ENCODE peak calls at places on chromosomes 1 and 21, in six cellular contexts. U is trophoblast cell; C is CD8-positive, alpha-beta memory T cell; S is mesendoderm; V is neuronal stem cell; W is CD4-positive, alpha-beta memory T cell. L is an unnamed sample.

GRCh38 chr1:26533951-26534514 is 4.5 kb downstream of the RPS6KA1 start:
- DNase-seq in U (no peak), S (no peak), W (no peak), V (no peak), C (no peak), L (no peak)

GRCh38 chr1:195886000-195886399 is 722.2 kb downstream of the KCNT2 start:
- DNase-seq in W (no peak), C (no peak), S (peak), U (no peak), V (no peak), L (no peak)

GRCh38 chr1:26874896-26875295 is 11.9 kb downstream of the SFN start:
- DNase-seq in W (no peak), V (peak), U (no peak), S (peak), C (no peak), L (no peak)

GRCh38 chr1:49686107-49686506 is 337.6 kb downstream of the AGBL4 start:
- DNase-seq in W (no peak), C (no peak), V (no peak), S (peak), U (no peak), L (peak)

GRCh38 chr1:248897412-248898337 is 8.4 kb upstream of the PGBD2 start:
- DNase-seq in U (no peak), C (no peak), S (no peak), W (no peak), V (no peak), L (no peak)

GRCh38 chr1:239805888-239806772 is 285.6 kb upstream of the FMN2 start:
- DNase-seq in S (no peak), V (no peak), C (no peak), W (no peak), U (no peak), L (no peak)

GRCh38 chr1:42973799-42974198 is 15.1 kb upstream of the SLC2A1 start:
- DNase-seq in W (no peak), C (no peak), U (no peak), V (no peak), S (no peak), L (no peak)

GRCh38 chr21:17819878-17820232 is 699 bp upstream of the C21orf91 start:
- DNase-seq in W (no peak), C (no peak), V (no peak), S (peak), U (no peak), L (no peak)

GRCh38 chr1:39919545-39919944 is 17.8 kb upstream of the MYCL start:
- DNase-seq in C (peak), S (peak), U (peak), W (peak), V (peak), L (peak)

GRCh38 chr1:32239335-32239734 is 7.7 kb upstream of the FAM167B start:
- DNase-seq in C (no peak), W (no peak), V (no peak), U (no peak), S (no peak), L (no peak)

GRCh38 chr1:10867138-10867721 is 70.8 kb upstream of the CASZ1 start:
- DNase-seq in U (peak), V (peak), C (peak), S (peak), W (peak), L (no peak)

GRCh38 chr21:28357743-28358142 is 634.9 kb downstream of the LTN1 start:
- DNase-seq in C (no peak), U (no peak), S (no peak), V (no peak), W (no peak), L (no peak)

GRCh38 chr1:192263436-192263835 is 53.4 kb upstream of the RGS21 start:
- DNase-seq in W (no peak), S (no peak), U (no peak), C (no peak), V (no peak), L (peak)

GRCh38 chr1:1181129-1181937 is 7.7 kb downstream of the TTLL10 start:
- DNase-seq in C (peak), V (no peak), W (no peak), S (no peak), U (no peak), L (no peak)

GRCh38 chr1:24535021-24535424 is 20.9 kb upstream of the NCMAP start:
- DNase-seq in U (no peak), C (peak), V (no peak), S (no peak), W (peak), L (no peak)

GRCh38 chr1:246680180-246680579 is 44.0 kb upstream of the SCCPDH start:
- DNase-seq in W (no peak), U (no peak), S (no peak), V (no peak), C (no peak), L (no peak)

GRCh38 chr1:17632541-17633193 is 93.2 kb downstream of the ARHGEF10L start:
- DNase-seq in S (no peak), U (no peak), V (no peak), C (no peak), W (no peak), L (peak)

GRCh38 chr1:108893141-108893530 is 16.4 kb downstream of the GPSM2 start:
- DNase-seq in V (no peak), C (no peak), U (no peak), W (no peak), S (no peak), L (no peak)

GRCh38 chr1:115437146-115437639 is 99.1 kb upstream of the NGF start:
- DNase-seq in W (no peak), U (no peak), S (no peak), C (no peak), V (no peak), L (no peak)

GRCh38 chr21:28419110-28419509 is 573.6 kb downstream of the LTN1 start:
- DNase-seq in W (no peak), V (no peak), C (no peak), U (no peak), S (no peak), L (peak)

GRCh38 chr1:64574301-64574700 is 104.4 kb downstream of the CACHD1 start:
- DNase-seq in V (no peak), C (no peak), U (no peak), W (no peak), S (no peak), L (no peak)

GRCh38 chr1:243495442-243496172 is 239.8 kb downstream of the SDCCAG8 start:
- DNase-seq in U (no peak), S (no peak), V (no peak), W (no peak), C (no peak), L (no peak)

GRCh38 chr1:221740941-221741363 is 937 bp downstream of the DUSP10 start:
- DNase-seq in S (no peak), W (peak), U (no peak), V (no peak), C (peak), L (no peak)

DNA sequence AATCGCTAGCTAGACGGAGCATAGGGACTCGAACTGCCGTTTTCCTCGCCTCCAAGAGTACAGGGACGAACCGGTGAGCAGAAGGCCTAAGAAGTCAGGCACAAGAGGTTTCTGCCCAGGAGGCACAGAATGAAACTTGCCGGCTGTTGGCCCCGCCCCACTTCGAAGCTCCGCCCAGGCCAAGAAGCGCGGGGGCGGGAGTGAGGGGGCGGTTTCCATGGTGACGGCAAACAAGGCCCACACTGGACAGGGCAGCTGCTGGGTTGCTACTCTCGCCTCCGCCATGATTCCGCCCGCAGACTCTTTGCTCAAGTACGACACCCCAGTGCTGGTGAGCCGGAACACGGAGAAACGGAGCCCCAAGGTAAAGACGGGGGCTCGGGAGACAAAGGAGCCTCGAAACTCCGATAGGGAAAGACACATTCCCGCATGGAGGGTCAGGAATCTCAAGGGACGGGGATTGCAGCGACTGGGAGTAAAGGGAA is at the start of gene DNALI1:
- DNase-seq in S (peak), U (peak), C (no peak), W (no peak), V (peak), L (peak)
- H3K4me3 ChIP-seq in S (peak), U (no peak), C (no peak), W (no peak), V (peak), L (peak)

DNA sequence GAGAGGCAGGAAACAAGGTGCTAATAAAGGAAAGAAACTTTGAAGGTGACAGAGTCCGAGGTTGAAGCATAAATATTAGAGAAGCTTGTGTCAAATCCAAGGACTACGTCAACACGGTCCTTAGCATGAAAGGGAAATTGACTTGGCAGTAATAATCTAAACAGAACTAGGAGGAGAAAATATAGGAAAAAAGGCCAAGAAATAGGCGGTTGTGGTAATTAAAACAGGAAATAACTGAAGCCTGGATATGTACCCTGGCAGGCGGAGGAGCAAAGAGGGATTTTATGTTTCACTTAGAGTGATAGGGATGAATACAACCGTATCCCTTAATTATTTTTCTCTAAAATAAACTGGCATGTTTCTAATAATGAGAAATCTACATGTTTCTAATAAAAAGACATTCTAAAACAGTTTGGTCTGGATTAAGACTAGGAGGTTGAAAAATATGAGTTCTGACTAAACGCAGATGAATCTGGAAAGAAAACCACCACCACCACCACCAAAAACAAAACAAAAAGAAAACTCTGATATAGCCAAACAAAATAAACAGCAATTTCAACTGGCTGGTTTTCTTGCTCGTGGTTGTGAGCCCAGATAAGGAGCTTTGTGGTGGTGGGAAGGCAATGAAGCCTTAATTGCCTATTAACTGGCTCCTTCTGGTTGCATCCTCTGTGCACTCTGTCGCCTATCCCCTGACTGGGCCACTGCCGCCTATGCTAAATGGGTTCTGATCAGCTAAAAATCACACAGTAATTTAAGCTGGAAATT is 334.2 kb upstream of the SNX7 start:
- DNase-seq in U (no peak), W (no peak), S (peak), C (no peak), V (no peak), L (peak)
- H3K4me3 ChIP-seq in U (no peak), W (no peak), S (no peak), C (no peak), V (no peak), L (no peak)

DNA sequence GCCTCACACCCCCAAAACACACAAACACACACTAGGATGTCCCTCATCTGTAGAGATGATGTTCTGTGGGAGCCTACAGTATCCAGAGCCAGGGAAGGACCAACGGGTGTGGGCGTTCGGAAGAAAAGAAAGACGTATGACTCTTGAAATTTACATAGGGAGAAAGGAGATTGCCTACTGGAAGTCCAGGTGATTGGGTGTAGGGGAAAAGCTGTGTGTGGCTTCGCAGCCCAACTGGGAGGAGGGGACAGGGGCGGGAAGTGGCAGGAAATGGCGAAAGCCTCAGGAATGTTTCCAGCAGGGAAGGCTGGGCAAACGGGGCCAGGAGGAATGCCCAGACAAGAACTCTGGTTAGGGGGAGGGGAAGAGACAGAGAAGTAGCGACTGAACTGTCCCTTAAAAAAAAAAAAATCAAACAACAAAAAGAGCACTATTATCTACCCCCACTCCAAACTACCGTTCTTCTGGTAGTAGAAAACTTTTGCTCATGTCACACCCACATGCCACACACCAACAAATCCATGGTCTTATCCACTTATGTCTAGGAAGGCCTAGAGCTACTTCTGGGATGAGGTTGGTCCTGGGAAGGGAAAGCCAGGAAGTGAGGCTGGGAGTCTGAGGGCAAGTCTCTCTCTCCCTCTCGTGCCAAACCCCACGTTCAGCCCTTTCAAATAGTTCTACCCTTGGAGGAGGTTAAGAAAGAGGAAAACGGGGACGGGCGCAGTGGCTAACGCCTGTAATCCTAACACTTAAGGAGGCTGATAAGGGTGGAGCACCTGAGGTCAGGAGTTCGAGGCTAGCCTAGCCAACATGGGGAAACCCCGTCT is 1.8 kb upstream of the CKS1B start:
- DNase-seq in U (peak), C (peak), W (no peak), V (peak), S (peak), L (peak)
- H3K4me3 ChIP-seq in U (no peak), C (no peak), W (no peak), V (peak), S (peak), L (peak)

GRCh38 chr1:207956976-207957375 is 46.1 kb upstream of the CD34 start:
- DNase-seq in W (no peak), S (no peak), C (no peak), U (no peak), V (no peak), L (no peak)

GRCh38 chr1:207962716-207963428 is 51.9 kb upstream of the CD34 start:
- DNase-seq in C (no peak), S (peak), W (no peak), V (no peak), U (no peak), L (no peak)

GRCh38 chr1:207959995-207960745 is 49.2 kb upstream of the CD34 start:
- DNase-seq in U (no peak), C (no peak), V (no peak), W (no peak), S (no peak), L (no peak)

GRCh38 chr1:207959141-207959825 is 48.4 kb upstream of the CD34 start:
- DNase-seq in S (peak), C (no peak), V (peak), U (no peak), W (no peak), L (no peak)

GRCh38 chr1:207958376-207959139 is 47.6 kb upstream of the CD34 start:
- DNase-seq in S (no peak), V (no peak), C (no peak), U (no peak), W (no peak), L (no peak)
- H3K4me3 ChIP-seq in S (no peak), V (no peak), C (no peak), U (no peak), W (no peak), L (peak)

GRCh38 chr1:161185732-161186311 is 8.5 kb upstream of the B4GALT3 start:
- DNase-seq in U (no peak), C (no peak), W (no peak), V (no peak), S (no peak), L (no peak)
- H3K4me3 ChIP-seq in U (no peak), C (peak), W (peak), V (no peak), S (no peak), L (no peak)

GRCh38 chr1:220687809-220688208 is 2.4 kb upstream of the C1orf115 start:
- DNase-seq in V (no peak), C (no peak), U (no peak), S (no peak), W (no peak), L (no peak)

GRCh38 chr1:220692436-220693228 is 2.5 kb downstream of the C1orf115 start:
- DNase-seq in W (no peak), V (no peak), S (no peak), C (no peak), U (peak), L (no peak)

GRCh38 chr1:220691039-220691684 is 999 bp downstream of the C1orf115 start:
- DNase-seq in S (no peak), U (peak), V (no peak), W (no peak), C (no peak), L (no peak)

GRCh38 chr1:220690140-220691038 is at the start of gene C1orf115:
- DNase-seq in U (peak), W (peak), C (peak), V (peak), S (peak), L (no peak)

GRCh38 chr1:220689696-220690095 is 467 bp upstream of the C1orf115 start:
- DNase-seq in V (no peak), U (no peak), W (no peak), C (no peak), S (no peak), L (no peak)
- H3K4me3 ChIP-seq in V (peak), U (no peak), W (no peak), C (peak), S (no peak), L (peak)

DNA sequence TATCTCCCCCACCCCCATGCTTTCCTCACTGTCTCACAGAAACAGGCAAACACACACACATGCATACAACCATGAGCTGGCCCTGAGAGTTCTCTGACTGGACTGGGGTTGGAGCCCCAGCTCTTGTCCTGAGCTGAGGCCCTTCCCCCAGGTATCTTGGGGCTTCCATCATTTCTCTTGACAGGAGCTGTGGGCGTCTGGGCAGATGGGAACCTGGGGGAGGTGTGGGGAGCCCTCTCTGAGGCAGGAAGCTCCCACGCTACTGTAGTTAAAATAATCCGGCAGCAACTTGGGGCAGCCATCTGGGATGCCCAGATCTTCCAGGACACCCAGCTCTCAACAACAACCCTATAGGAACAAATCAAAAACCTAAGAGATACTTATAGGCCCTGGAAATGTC is 2.7 kb upstream of the KIF21B start:
- DNase-seq in W (no peak), S (no peak), U (no peak), C (no peak), V (no peak), L (no peak)
- H3K4me3 ChIP-seq in W (no peak), S (no peak), U (no peak), C (no peak), V (no peak), L (no peak)

GRCh38 chr1:61094677-61095076 is 12.3 kb downstream of the NFIA start:
- DNase-seq in W (no peak), C (no peak), U (no peak), V (no peak), S (no peak), L (no peak)
- H3K4me3 ChIP-seq in W (no peak), C (no peak), U (no peak), V (no peak), S (no peak), L (no peak)

DNA sequence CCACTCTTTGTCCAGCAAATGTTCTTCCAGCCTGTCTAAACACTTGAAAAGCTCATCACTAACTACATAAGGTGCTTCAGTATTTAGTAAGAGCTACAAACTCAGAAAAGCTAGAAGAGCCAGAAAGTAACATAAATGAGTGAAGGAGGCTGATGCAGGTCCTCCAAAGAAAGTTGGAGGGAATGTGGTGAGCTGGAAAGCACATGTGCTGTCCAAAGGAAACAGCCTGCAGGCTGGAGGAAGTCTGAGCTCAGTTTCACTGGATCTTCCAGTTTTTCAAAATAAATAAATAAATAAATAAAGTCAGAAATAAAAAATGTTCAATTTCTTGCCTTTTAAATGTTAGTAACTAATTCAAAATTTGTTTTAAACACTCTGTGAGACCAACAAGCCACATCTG is 25.5 kb downstream of the ZC3H11B start:
- DNase-seq in W (no peak), C (no peak), U (no peak), V (no peak), S (no peak), L (no peak)
- H3K4me3 ChIP-seq in W (no peak), C (no peak), U (no peak), V (no peak), S (no peak), L (no peak)

GRCh38 chr1:111221276-111221632 is 6.3 kb upstream of the CHI3L2 start:
- DNase-seq in W (no peak), V (no peak), S (no peak), U (no peak), C (no peak), L (no peak)
- H3K4me3 ChIP-seq in W (peak), V (no peak), S (no peak), U (no peak), C (peak), L (no peak)

L was measured in astrocyte of the cerebellum.